ENCODE peak calls at places on chromosomes 5 and 9, in eight cellular contexts. A is cardiac muscle cell; Y is B cell; L is fibroblast of mammary gland; H is GM13977; N is lung; D is CD4-positive, alpha-beta T cell; V is body of pancreas. P is an unnamed sample.

GRCh38 chr5:123429993-123430392 is 6.8 kb upstream of the CEP120 start:
- DNase-seq in A (no peak), Y (no peak), L (peak), H (no peak), N (no peak), D (no peak), V (peak), P (peak)

GRCh38 chr5:95070866-95071265 is 214.0 kb downstream of the MCTP1 start:
- DNase-seq in A (no peak), Y (no peak), L (no peak), H (no peak), N (no peak), D (no peak), V (no peak), P (no peak)

GRCh38 chr9:95822583-95823431 is 52.7 kb upstream of the ERCC6L2 start:
- DNase-seq in A (no peak), Y (no peak), L (peak), H (peak), N (no peak), D (no peak), V (no peak), P (peak)

GRCh38 chr9:72773570-72773969 is 179.3 kb downstream of the ALDH1A1 start:
- DNase-seq in A (no peak), Y (no peak), L (no peak), H (no peak), N (no peak), D (no peak), V (no peak), P (no peak)

GRCh38 chr5:140235776-140236558 is 61.0 kb downstream of the CYSTM1 start:
- DNase-seq in A (no peak), Y (no peak), L (no peak), H (no peak), N (no peak), D (no peak), V (no peak), P (no peak)

GRCh38 chr9:93899609-93900435 is 55.3 kb downstream of the BARX1 start:
- DNase-seq in A (no peak), Y (no peak), L (no peak), H (no peak), N (no peak), D (no peak), V (peak), P (no peak)

GRCh38 chr9:89874351-89875321 is 269.8 kb downstream of the GADD45G start:
- DNase-seq in A (no peak), Y (no peak), L (no peak), H (no peak), N (no peak), D (no peak), V (no peak), P (no peak)

GRCh38 chr5:156420665-156421064 is 93.7 kb downstream of the SGCD start:
- DNase-seq in A (no peak), Y (no peak), L (peak), H (no peak), N (no peak), D (no peak), V (no peak), P (no peak)

GRCh38 chr5:147559725-147560124 is 49.9 kb upstream of the DPYSL3 start:
- DNase-seq in A (no peak), Y (no peak), L (no peak), H (no peak), N (no peak), D (no peak), V (no peak), P (no peak)

GRCh38 chr9:27763831-27764230 is 190.6 kb upstream of the C9orf72 start:
- DNase-seq in A (no peak), Y (no peak), L (no peak), H (no peak), N (no peak), D (no peak), V (no peak), P (peak)

DNA sequence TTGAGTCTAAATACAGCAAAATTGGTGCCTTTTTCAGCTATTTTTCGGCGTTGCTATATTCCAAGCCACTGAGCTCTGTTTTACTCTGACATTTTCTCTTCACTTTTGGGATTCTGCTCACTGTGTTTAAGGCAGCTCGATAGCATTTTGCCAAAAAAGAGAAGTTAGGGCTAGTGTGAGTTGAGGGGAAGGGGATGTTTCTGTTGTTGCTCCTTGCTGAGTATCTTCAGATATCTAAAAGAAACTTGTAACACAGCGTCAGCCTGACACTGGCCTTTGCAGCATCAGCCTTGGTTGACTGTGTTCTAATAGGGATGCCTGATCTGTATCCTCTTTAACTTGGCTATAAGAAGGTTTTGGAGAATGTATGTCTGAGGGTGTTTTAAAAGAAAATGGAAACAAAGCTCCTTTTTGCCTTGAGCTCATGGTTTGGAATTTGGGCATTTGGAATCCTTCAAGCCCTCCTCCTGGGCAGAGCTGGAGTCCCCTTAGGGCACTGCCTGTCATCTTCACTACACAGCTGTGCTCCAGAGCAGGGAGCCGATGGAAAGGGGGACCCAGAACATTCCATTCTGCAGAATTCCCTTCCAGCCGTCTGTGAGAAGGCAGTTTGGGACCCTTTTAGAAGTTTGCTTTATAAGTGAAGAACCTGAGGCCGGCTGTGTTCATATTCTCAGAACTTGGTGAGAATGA is 63.0 kb downstream of the EXOSC2 start:
- DNase-seq in A (no peak), Y (no peak), L (no peak), H (no peak), N (no peak), D (no peak), V (no peak), P (no peak)
- TF ChIP-seq CTCF in A (no peak), Y (no peak), L (no peak), H (no peak), N (no peak), D (no peak), V (no peak), P (no peak)

GRCh38 chr5:175056831-175057230 is 332.4 kb downstream of the MSX2 start:
- DNase-seq in A (no peak), Y (no peak), L (no peak), H (no peak), N (no peak), D (no peak), V (no peak), P (no peak)

GRCh38 chr5:175060264-175060663 is 335.9 kb downstream of the MSX2 start:
- DNase-seq in A (no peak), Y (no peak), L (no peak), H (no peak), N (no peak), D (no peak), V (no peak), P (no peak)

GRCh38 chr5:175059687-175060194 is 335.4 kb downstream of the MSX2 start:
- DNase-seq in A (peak), Y (no peak), L (no peak), H (no peak), N (no peak), D (no peak), V (peak), P (no peak)
- TF ChIP-seq CTCF in A (no peak), Y (no peak), L (no peak), H (no peak), N (no peak), D (no peak), V (no peak), P (no peak)

DNA sequence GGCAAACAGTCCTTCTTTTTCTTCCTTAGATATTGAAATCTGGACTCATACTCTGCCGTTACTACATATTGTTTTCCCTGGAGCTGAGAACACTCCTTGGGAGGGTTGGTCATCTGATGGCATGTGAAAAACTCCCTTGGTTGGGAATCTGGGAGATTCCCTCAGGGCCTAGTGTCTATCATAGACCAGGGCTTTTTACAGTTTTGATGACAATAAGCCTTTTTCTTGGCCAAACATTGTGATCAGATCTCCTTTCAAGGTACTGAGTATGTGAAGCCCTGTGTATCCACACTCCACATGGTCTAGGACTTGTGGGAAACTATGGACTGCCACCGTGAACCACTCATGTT is 32.9 kb downstream of the TMEM252 start:
- DNase-seq in A (no peak), Y (no peak), L (no peak), H (no peak), N (no peak), D (no peak), V (no peak), P (no peak)
- TF ChIP-seq CTCF in A (no peak), Y (peak), L (no peak), H (no peak), N (no peak), D (no peak), V (no peak), P (no peak)

DNA sequence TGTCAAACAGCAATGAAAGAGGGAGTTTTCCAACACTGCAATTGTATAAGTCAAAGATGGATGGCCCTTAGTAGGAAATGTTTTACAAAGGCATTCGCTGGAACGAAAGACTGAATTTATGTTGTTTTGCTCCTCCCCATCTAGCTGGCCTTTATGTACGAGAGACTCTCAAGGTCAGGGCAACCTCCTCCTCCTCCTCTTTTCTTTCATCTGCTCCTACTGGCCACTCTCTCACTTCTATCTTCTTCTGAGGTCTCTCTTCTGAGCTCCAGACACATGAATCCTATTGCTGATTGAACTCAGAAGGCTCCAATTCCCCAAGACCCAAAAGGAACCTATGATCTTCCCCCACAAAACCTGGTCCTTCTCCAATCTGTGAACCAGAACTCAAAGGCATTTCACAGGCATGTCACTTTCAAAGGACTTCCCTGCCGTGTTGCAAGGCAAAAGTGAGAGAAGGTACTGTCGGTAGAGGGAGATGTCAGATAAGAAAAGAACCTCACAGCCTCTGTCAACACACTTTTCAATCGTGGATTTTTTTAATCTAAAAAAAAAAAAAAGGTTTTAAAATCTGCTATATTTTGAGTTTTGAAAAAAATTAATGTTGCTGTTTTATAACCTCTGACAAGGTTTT is 28.5 kb upstream of the PUM3 start:
- DNase-seq in A (peak), Y (no peak), L (peak), H (no peak), N (no peak), D (no peak), V (no peak), P (no peak)
- TF ChIP-seq CTCF in A (peak), Y (no peak), L (peak), H (peak), N (no peak), D (peak), V (peak), P (no peak)